ENCODE peak calls at places on chromosomes 16 and 17, in five cellular contexts. A is body of pancreas, K is esophagus muscularis mucosa, U is colonic mucosa, N is sigmoid colon. B is an unnamed sample.

GRCh38 chr17:17606416-17607000 is 15.0 kb upstream of the PEMT start:
- DNase-seq in U (no peak), K (no peak), N (no peak), A (no peak), B (no peak)

GRCh38 chr16:2900526-2901075 is 11.1 kb upstream of the FLYWCH1 start:
- DNase-seq in A (no peak), U (no peak), K (no peak), N (no peak), B (no peak)

GRCh38 chr17:49210158-49211029 is at the start of the genes ABI3 and GNGT2:
- DNase-seq in U (peak; percentile 55), N (no peak), K (no peak), A (peak; percentile 52), B (peak; percentile 83)

GRCh38 chr16:51708861-51709260 is 557.8 kb upstream of the SALL1 start:
- DNase-seq in A (no peak), N (no peak), U (no peak), K (no peak), B (no peak)

GRCh38 chr16:12971216-12971615 is 69.8 kb downstream of the SHISA9 start:
- DNase-seq in U (no peak), K (no peak), N (no peak), A (peak; percentile 2), B (no peak)

GRCh38 chr17:60248618-60249516 is 99.1 kb downstream of the CA4 start:
- DNase-seq in N (no peak), U (no peak), K (no peak), A (no peak), B (no peak)

GRCh38 chr16:82091225-82091624 is 56.2 kb downstream of the HSD17B2 start:
- DNase-seq in K (no peak), A (no peak), N (no peak), U (no peak), B (no peak)

GRCh38 chr17:38871247-38871991 is 1.6 kb downstream of the LASP1 start:
- DNase-seq in A (peak; percentile 94), K (peak; percentile 94), U (peak; percentile 95), N (peak; percentile 82), B (no peak)

GRCh38 chr17:12574525-12574924 is 91.2 kb upstream of the MYOCD start:
- DNase-seq in K (no peak), A (no peak), U (no peak), N (no peak), B (no peak)

GRCh38 chr17:79645022-79645776 is 34.3 kb upstream of the RBFOX3 start:
- DNase-seq in N (peak; percentile 40), K (peak; percentile 84), U (peak; percentile 12), A (no peak), B (no peak)

GRCh38 chr16:89689142-89689541 is 2.7 kb downstream of the CDK10 start:
- DNase-seq in N (no peak), A (no peak), U (no peak), K (no peak), B (no peak)

GRCh38 chr17:58823051-58823525 is 67.4 kb downstream of the PPM1E start:
- DNase-seq in A (no peak), K (no peak), U (no peak), N (no peak), B (no peak)
- TF ChIP-seq CTCF in A (no peak), K (no peak), U (no peak), N (no peak), B (no peak)

DNA sequence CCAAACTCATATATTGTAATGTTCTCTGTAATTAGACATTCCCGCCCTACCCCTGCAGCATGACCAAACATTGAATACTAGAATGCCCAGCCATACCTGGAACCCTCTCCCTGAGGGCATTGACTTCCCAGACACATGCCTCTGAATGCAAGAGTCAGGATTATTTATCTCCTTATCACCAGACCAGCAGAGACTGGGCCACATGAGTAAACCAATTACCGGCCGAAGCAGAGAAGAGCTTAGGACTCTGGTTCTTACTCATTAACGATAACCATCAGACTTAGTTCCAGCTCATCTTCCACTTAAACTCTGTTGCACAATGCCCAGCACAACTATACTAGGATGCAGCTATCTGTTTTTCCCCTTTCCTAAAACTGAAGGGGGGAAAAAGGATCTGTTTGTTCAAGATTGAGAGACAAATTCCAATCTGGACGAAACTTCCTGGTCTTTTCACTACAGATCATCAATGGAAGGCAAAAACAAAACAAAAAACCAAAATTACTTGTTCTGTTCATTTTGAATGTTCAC is 88.2 kb upstream of the CORO6 start:
- DNase-seq in K (peak; percentile 81), A (no peak), N (no peak), U (no peak), B (no peak)
- H3K4me3 ChIP-seq in K (no peak overlapping the region), A (no peak overlapping the region), N (no peak overlapping the region), U (no peak overlapping the region), B (no peak overlapping the region)

GRCh38 chr17:9052921-9053320 is 31.6 kb downstream of the NTN1 start:
- DNase-seq in U (peak; percentile 31), N (no peak), K (no peak), A (no peak), B (no peak)

GRCh38 chr17:9053406-9053805 is 32.1 kb downstream of the NTN1 start:
- DNase-seq in K (no peak), A (no peak), N (no peak), U (no peak), B (no peak)

GRCh38 chr17:9054146-9054545 is 32.8 kb downstream of the NTN1 start:
- DNase-seq in A (no peak), K (no peak), U (no peak), N (no peak), B (no peak)

GRCh38 chr17:9055281-9055680 is 34.0 kb downstream of the NTN1 start:
- DNase-seq in N (no peak), U (no peak), K (no peak), A (no peak), B (no peak)

GRCh38 chr17:9054611-9055010 is 33.3 kb downstream of the NTN1 start:
- DNase-seq in A (no peak), N (no peak), U (no peak), K (no peak), B (no peak)
- H3K36me3 ChIP-seq in A (no peaks in the 10 kb centered on the region), N (no peaks in the 10 kb centered on the region), U (no peaks in the 10 kb centered on the region), K (no peaks in the 10 kb centered on the region), B (no peaks in the 10 kb centered on the region)

DNA sequence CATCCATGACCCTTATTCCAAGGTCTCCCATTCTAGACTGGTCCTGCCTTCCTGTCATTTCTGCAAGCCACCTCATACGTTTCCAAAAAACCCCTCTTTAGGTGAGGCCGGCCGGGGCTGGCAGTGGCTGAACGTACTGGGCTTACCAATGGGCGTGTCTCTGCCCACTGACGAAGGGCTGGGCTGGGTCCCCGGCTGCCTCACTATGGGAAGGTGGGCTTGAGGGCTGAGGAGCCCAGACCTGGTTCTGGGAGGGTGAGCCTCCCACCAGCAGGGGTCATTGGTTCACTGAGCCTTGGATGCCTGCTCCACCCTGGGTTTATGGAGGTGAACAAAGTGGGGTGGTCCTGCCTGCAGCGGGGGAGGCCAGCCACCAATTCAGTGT is 19.9 kb downstream of the KDM8 start:
- DNase-seq in K (no peak), A (no peak), U (no peak), N (no peak), B (no peak)
- TF ChIP-seq CTCF in K (no peak), A (no peak), U (no peak), N (no peak), B (peak; percentile 8)

GRCh38 chr16:86508028-86508946 is 2.0 kb upstream of the FOXF1 start:
- DNase-seq in N (no peak), A (no peak), U (no peak), K (no peak), B (no peak)
- H3K4me3 ChIP-seq in N (peak overlapping the region; percentile 89), A (no peak overlapping the region), U (peak overlapping the region; percentile 52), K (peak overlapping the region; percentile 91), B (no peak overlapping the region)

GRCh38 chr16:4410335-4411075 is 5.9 kb downstream of the CORO7 start:
- DNase-seq in U (peak; percentile 65), A (peak; percentile 53), K (no peak), N (peak; percentile 91), B (no peak)

GRCh38 chr16:4404967-4405696 is 11.3 kb downstream of the CORO7 start:
- DNase-seq in N (peak; percentile 66), K (no peak), A (no peak), U (no peak), B (no peak)

GRCh38 chr16:4407543-4408322 is 8.7 kb downstream of the CORO7 start:
- DNase-seq in K (no peak), N (peak; percentile 86), A (peak; percentile 38), U (no peak), B (no peak)

GRCh38 chr16:4409081-4409932 is 7.1 kb downstream of the CORO7 start:
- DNase-seq in U (no peak), K (no peak), A (peak; percentile 49), N (no peak), B (no peak)

GRCh38 chr16:4408323-4408690 is 8.1 kb downstream of the CORO7 start:
- DNase-seq in K (no peak), A (no peak), U (no peak), N (no peak), B (no peak)
- H3K36me3 ChIP-seq in K (peaks cover 73% of the 10 kb centered on the region), A (no peaks in the 10 kb centered on the region), U (no peaks in the 10 kb centered on the region), N (no peaks in the 10 kb centered on the region), B (peaks cover 54% of the 10 kb centered on the region)

GRCh38 chr16:87926246-87927194 is 9.8 kb downstream of the CA5A start:
- DNase-seq in K (no peak), N (no peak), U (no peak), A (no peak), B (no peak)

GRCh38 chr16:87924041-87924851 is 12.1 kb downstream of the CA5A start:
- DNase-seq in A (peak; percentile 34), U (no peak), K (no peak), N (no peak), B (peak; percentile 73)

GRCh38 chr16:87924937-87925670 is 11.2 kb downstream of the CA5A start:
- DNase-seq in A (peak; percentile 91), N (no peak), K (no peak), U (no peak), B (no peak)

GRCh38 chr16:87929986-87930385 is 6.3 kb downstream of the CA5A start:
- DNase-seq in A (no peak), U (no peak), K (no peak), N (no peak), B (no peak)

DNA sequence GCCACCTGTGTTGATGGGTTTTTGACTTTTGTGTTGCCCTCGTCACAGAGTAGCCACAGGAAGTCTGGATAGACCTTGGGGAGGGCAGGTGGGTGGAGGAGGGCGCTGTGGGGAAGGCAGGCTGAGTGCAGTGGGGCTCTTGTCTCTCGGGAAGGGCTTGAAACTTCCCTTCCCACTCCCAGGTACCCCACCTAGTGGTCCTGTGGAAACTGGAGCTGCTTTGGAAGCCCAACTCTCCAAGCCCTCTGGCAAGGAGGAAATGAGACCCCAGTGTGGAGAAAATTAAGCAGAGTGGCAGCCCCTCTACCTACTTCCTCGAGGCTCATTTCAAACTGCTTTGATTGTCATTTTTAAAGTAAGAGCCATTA is 9.2 kb downstream of the CA5A start:
- DNase-seq in K (no peak), U (no peak), A (no peak), N (no peak), B (no peak)
- TF ChIP-seq CTCF in K (no peak), U (no peak), A (no peak), N (no peak), B (peak; percentile 8)

DNA sequence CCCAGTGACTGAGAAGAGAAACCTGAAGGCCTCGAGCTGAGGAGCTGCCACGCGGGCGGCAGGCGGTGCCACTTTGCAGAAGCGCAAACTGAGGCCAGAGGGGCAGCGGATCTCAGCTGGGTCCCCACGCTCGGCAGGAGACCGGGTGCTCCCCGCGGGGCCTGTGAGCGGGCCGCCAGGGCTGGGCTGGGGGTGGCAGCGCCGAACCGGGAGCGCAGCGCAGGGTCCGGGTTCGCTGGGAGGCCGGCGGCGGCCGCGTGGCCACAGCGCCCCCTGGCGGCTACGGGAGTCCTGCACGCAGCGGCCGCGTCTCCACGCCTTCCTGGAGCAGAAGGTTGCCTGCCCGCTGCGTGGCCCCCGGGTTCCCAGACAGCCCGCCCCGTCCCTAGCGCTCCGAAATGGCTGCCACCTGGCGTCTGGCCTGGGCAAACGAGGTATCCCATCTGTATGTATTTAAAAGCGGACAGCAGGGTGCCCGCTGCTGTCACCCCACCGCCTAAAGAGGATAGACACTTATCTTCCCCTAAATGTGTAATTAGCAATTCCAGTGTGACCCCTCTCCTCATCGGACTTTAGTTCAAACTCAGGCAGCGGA is 96.1 kb upstream of the CDH5 start:
- DNase-seq in U (peak; percentile 58), A (peak; percentile 41), K (no peak), N (peak; percentile 78), B (peak; percentile 60)
- H3K4me3 ChIP-seq in U (peak overlapping the region; percentile 31), A (no peak overlapping the region), K (peak overlapping the region; percentile 62), N (peak overlapping the region; percentile 15), B (no peak overlapping the region)

B was measured in GM06990.